ENCODE peak calls at places on chromosomes 5 and 9, in six cellular contexts. X is GM12892, T is HepG2, C is K562, L is GM12878, H is H1. G is an unnamed sample.
A peak's percentile ranks its signal among the peaks of the same experiment; 100 is the strongest.

GRCh38 chr9:33619666-33620404 is 95.8 kb downstream of the ANKRD18B start:
- DNase-seq in L (no peak), H (no peak), X (no peak), T (peak; percentile 40), C (peak; percentile 81), G (no peak)

GRCh38 chr5:120413706-120414105 is 50.4 kb upstream of the PRR16 start:
- DNase-seq in C (no peak), T (no peak), H (no peak), L (no peak), X (no peak), G (no peak)

GRCh38 chr9:87562062-87562461 is 64.4 kb downstream of the DAPK1 start:
- DNase-seq in T (no peak), X (no peak), L (no peak), H (no peak), C (no peak), G (no peak)

GRCh38 chr9:36091028-36091953 is 45.2 kb upstream of the GLIPR2 start:
- DNase-seq in H (no peak), X (no peak), C (no peak), T (peak; percentile 63), L (no peak), G (no peak)

GRCh38 chr5:154273963-154274827 is 83.7 kb downstream of the GALNT10 start:
- DNase-seq in C (no peak), H (no peak), T (no peak), L (no peak), X (no peak), G (no peak)

GRCh38 chr9:129930743-129931142 is 95.5 kb downstream of the USP20 start:
- DNase-seq in X (no peak), T (no peak), C (peak; percentile 27), H (no peak), L (no peak), G (no peak)

GRCh38 chr9:3436629-3437028 is 89.2 kb downstream of the RFX3 start:
- DNase-seq in X (no peak), T (no peak), L (no peak), C (no peak), H (no peak), G (no peak)

GRCh38 chr9:16328349-16328748 is 542.1 kb downstream of the BNC2 start:
- DNase-seq in H (no peak), C (no peak), T (no peak), X (no peak), L (no peak), G (no peak)

GRCh38 chr5:84381501-84382362 is 2.9 kb downstream of the EDIL3 start:
- DNase-seq in H (no peak), X (no peak), T (no peak), L (no peak), C (no peak), G (no peak)

GRCh38 chr5:147763791-147764525 is 18.6 kb downstream of the JAKMIP2 start:
- DNase-seq in X (no peak), T (peak; percentile 15), L (no peak), H (no peak), C (no peak), G (no peak)

GRCh38 chr5:124634228-124634819 is 112.1 kb downstream of the ZNF608 start:
- DNase-seq in H (no peak), C (no peak), X (no peak), L (no peak), T (peak; percentile 79), G (no peak)

GRCh38 chr9:135480071-135480941 is 724 bp downstream of the PPP1R26 start:
- DNase-seq in T (peak; percentile 38), L (no peak), X (no peak), C (peak; percentile 70), H (no peak), G (no peak)

GRCh38 chr9:38208206-38208901 is 139.3 kb upstream of the SHB start:
- DNase-seq in T (peak; percentile 20), L (no peak), H (no peak), C (no peak), X (no peak), G (no peak)

GRCh38 chr5:7445066-7445465 is 49.1 kb downstream of the ADCY2 start:
- DNase-seq in X (no peak), C (no peak), H (no peak), T (no peak), L (no peak), G (no peak)

GRCh38 chr9:89005323-89005722 is 14.1 kb downstream of the S1PR3 start:
- DNase-seq in L (no peak), X (no peak), C (no peak), H (no peak), T (no peak), G (no peak)

GRCh38 chr5:67425514-67425913 is 228.9 kb upstream of the CD180 start:
- DNase-seq in L (no peak), X (no peak), C (no peak), H (no peak), T (no peak), G (no peak)

GRCh38 chr5:37812365-37812764 is 27.5 kb downstream of the GDNF start:
- DNase-seq in L (no peak), X (no peak), T (no peak), H (no peak), C (peak; percentile 5), G (no peak)
- TF ChIP-seq TAF1 in L (no peak), X (no peak), T (no peak), H (no peak), C (no peak), G (no peak)

GRCh38 chr9:120925535-120926396 is 830 bp downstream of the TRAF1 start:
- DNase-seq in H (no peak), L (peak; percentile 86), C (peak; percentile 83), T (no peak), X (no peak), G (no peak)
- TF ChIP-seq POLR2A in H (no peak), L (peak; percentile 97), C (no peak), T (no peak), X (peak; percentile 99), G (peak; percentile 99)

GRCh38 chr5:43315262-43315661 is 2.0 kb upstream of the HMGCS1 start:
- DNase-seq in C (no peak), L (no peak), T (no peak), H (no peak), X (no peak), G (no peak)

GRCh38 chr5:43316421-43316820 is 3.2 kb upstream of the HMGCS1 start:
- DNase-seq in L (no peak), H (no peak), C (no peak), X (no peak), T (no peak), G (no peak)

GRCh38 chr5:43315697-43316096 is 2.5 kb upstream of the HMGCS1 start:
- DNase-seq in H (no peak), X (no peak), C (no peak), L (no peak), T (no peak), G (no peak)

DNA sequence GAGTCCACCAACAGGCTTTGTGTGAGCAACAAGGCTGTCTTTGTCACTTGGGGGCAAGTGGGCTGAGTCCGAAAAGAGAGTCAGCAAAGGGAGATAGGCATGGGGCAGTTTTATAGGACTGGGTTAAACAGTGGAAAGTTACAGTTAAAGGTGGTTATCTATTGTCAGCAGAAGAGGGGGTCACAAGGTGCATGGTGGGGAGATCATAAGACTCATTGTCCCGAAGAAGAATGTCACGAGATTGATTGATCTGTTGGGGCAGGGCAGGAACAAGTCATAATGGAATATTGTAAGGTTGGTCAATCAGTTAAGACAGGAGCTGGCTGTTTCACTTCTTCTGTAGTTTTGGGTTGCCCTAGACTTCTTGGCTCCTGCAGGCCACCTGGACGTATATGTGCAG is 7.6 kb upstream of the HMGCS1 start:
- DNase-seq in T (peak; percentile 31), X (no peak), H (no peak), L (no peak), C (peak; percentile 87), G (no peak)
- TF ChIP-seq TAF1 in T (no peak), X (no peak), H (no peak), L (no peak), C (no peak), G (no peak)

DNA sequence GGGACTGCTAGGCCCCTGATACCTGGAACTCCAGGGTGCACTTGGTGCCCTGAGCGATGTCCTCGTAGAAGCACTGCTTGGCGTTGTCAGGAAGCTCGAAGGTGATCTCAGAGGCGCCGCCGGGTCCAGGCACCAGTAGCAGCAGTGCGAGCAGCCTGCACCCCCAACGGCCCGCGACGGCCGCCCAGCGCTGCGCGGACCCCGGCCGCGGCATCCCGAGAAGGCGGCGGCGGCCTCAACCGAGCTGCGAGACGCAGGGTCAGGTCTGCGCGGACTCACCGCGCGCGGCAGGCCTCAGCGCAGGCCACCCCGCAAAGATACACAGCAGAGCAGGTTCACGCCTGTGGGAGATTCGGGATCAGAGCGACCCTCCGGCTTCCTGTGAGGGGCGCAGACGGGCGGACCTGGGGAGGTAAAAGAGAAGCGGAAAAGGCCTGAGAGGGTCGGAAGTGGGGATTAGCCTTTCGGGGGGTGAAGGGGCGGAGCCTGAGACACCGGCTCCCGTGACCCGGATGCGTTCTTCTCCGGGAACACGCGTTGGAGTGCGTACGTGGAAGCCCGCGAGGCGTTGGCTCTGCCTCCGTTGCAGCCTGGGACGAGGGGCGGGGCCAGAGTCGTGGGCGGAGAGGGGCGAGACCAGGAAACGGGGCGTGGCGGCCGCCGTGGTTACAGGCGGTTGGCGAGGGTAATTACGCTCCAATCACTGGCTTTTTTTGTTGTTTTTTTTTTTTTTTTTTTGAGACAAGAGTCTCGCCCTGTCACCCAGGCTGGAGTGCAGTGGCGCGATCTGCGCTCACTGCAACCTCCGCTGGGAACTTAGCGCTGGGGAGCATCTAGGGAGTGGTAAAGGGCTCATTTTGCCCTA is at the start of gene TMED7:
- DNase-seq in L (peak; percentile 95), C (peak; percentile 99), X (peak; percentile 79), H (peak; percentile 85), T (peak; percentile 95), G (peak; percentile 73)
- TF ChIP-seq POLR2A in L (peak; percentile 86), C (peak; percentile 93), X (peak; percentile 84), H (no peak), T (peak; percentile 72), G (peak; percentile 88)

GRCh38 chr5:129216001-129216400 is 121.5 kb downstream of the ISOC1 start:
- DNase-seq in H (no peak), C (no peak), L (no peak), T (no peak), X (no peak), G (no peak)
- TF ChIP-seq TAF1 in H (no peak), C (no peak), L (no peak), T (no peak), X (no peak), G (no peak)